ENCODE peak calls at places on chromosomes 5 and 9, in eight cellular contexts. J, H, Z, D, Q, A, T and U are unnamed samples.

GRCh38 chr9:115328228-115328627 is 210.3 kb upstream of the TNC start:
- DNase-seq in Q (no peak), D (no peak), H (no peak), Z (no peak), T (peak), J (no peak), A (no peak), U (no peak)

GRCh38 chr5:15600035-15600434 is 100.1 kb downstream of the FBXL7 start:
- DNase-seq in H (no peak), Z (no peak), A (no peak), Q (no peak), J (no peak), D (no peak), T (no peak), U (no peak)

GRCh38 chr5:165460911-165461310 is 1955.5 kb downstream of the MAT2B start:
- DNase-seq in D (no peak), A (no peak), H (no peak), Q (no peak), Z (no peak), T (no peak), J (no peak), U (no peak)

GRCh38 chr9:99340281-99340680 is 118.2 kb downstream of the SEC61B start:
- DNase-seq in T (no peak), J (no peak), H (no peak), Q (no peak), A (no peak), D (no peak), Z (no peak), U (no peak)

GRCh38 chr9:5518937-5519319 is 8.6 kb downstream of the PDCD1LG2 start:
- DNase-seq in T (no peak), D (no peak), Q (no peak), J (no peak), A (no peak), H (no peak), Z (no peak), U (no peak)

GRCh38 chr9:113675475-113675941 is 200.6 kb upstream of the ZNF618 start:
- DNase-seq in H (no peak), J (no peak), Q (no peak), A (peak), Z (no peak), T (peak), D (no peak), U (no peak)

GRCh38 chr9:81080900-81081299 is 608.4 kb downstream of the TLE1 start:
- DNase-seq in D (no peak), H (no peak), A (no peak), T (no peak), Q (no peak), Z (no peak), J (no peak), U (no peak)

GRCh38 chr5:124021066-124021641 is 509.2 kb downstream of the CSNK1G3 start:
- DNase-seq in D (no peak), Q (no peak), Z (no peak), T (no peak), A (no peak), J (no peak), H (no peak), U (no peak)

GRCh38 chr5:142322747-142323479 is 1.9 kb downstream of the SPRY4 start:
- DNase-seq in J (no peak), Z (no peak), D (no peak), T (no peak), H (no peak), A (peak), Q (no peak), U (no peak)

GRCh38 chr9:20863910-20864309 is 167.5 kb downstream of the HACD4 start:
- DNase-seq in A (no peak), H (no peak), D (no peak), Q (no peak), J (no peak), T (no peak), Z (no peak), U (no peak)

GRCh38 chr5:56896761-56897160 is 12.6 kb upstream of the SETD9 start:
- DNase-seq in T (no peak), A (no peak), H (no peak), Z (no peak), D (no peak), J (no peak), Q (no peak), U (no peak)

GRCh38 chr5:24633705-24634325 is 11.0 kb downstream of the CDH10 start:
- DNase-seq in D (no peak), J (peak), A (no peak), Q (no peak), H (peak), T (no peak), Z (no peak), U (peak)

GRCh38 chr9:71755230-71755629 is 13.1 kb downstream of the CEMIP2 start:
- DNase-seq in Z (no peak), D (no peak), A (no peak), T (no peak), H (no peak), Q (no peak), J (no peak), U (no peak)

GRCh38 chr9:95366731-95367325 is 49.3 kb upstream of the FANCC start:
- DNase-seq in Q (no peak), D (no peak), A (no peak), H (no peak), Z (no peak), T (no peak), J (no peak), U (no peak)

GRCh38 chr9:98034593-98035546 is 21.7 kb upstream of the NANS start:
- DNase-seq in Z (peak), T (no peak), A (peak), J (peak), Q (peak), H (peak), D (peak), U (peak)

GRCh38 chr5:132765311-132766019 is 11.6 kb downstream of the SEPTIN8 start:
- DNase-seq in A (no peak), J (no peak), Q (no peak), T (no peak), H (no peak), D (no peak), Z (no peak), U (no peak)

GRCh38 chr5:176447538-176447981 is 625 bp upstream of the FAF2 start:
- DNase-seq in J (no peak), D (peak), A (no peak), Z (peak), H (peak), T (no peak), Q (no peak), U (peak)

GRCh38 chr5:103057208-103058130 is 62.5 kb downstream of the GIN1 start:
- DNase-seq in H (no peak), Z (no peak), D (no peak), A (no peak), J (no peak), T (no peak), Q (no peak), U (no peak)

GRCh38 chr5:92472981-92473566 is 1090.0 kb upstream of the ARRDC3 start:
- DNase-seq in A (no peak), J (no peak), T (no peak), D (no peak), H (no peak), Q (no peak), Z (no peak), U (no peak)

GRCh38 chr5:100406640-100407039 is 128.5 kb upstream of the FAM174A start:
- DNase-seq in T (no peak), Q (no peak), Z (no peak), J (no peak), H (no peak), A (no peak), D (no peak), U (peak)

GRCh38 chr5:77152441-77152840 is 58.0 kb upstream of the PDE8B start:
- DNase-seq in Q (no peak), A (no peak), H (no peak), D (no peak), Z (no peak), J (no peak), T (no peak), U (no peak)

GRCh38 chr5:111795142-111795541 is 38.1 kb upstream of the NREP start:
- DNase-seq in Z (no peak), D (no peak), A (no peak), J (no peak), H (no peak), T (no peak), Q (no peak), U (no peak)

GRCh38 chr9:734831-735511 is 106.5 kb upstream of the DMRT1 start:
- DNase-seq in Q (no peak), A (no peak), D (no peak), H (no peak), Z (no peak), J (no peak), T (peak), U (no peak)

GRCh38 chr9:92293075-92293354 is 482 bp downstream of the IARS1 start:
- DNase-seq in D (no peak), A (no peak), J (no peak), T (no peak), Q (no peak), Z (no peak), H (no peak), U (no peak)

GRCh38 chr5:128637031-128637430 is 99.0 kb upstream of the FBN2 start:
- DNase-seq in J (no peak), A (no peak), H (no peak), T (peak), Q (no peak), Z (no peak), D (no peak), U (no peak)

GRCh38 chr5:122999947-123000563 is 36.5 kb downstream of the PPIC start:
- DNase-seq in A (no peak), J (peak), Z (no peak), D (no peak), H (peak), Q (peak), T (no peak), U (no peak)

GRCh38 chr5:72752909-72753308 is 63.6 kb upstream of the TNPO1 start:
- DNase-seq in Q (no peak), H (no peak), A (no peak), Z (no peak), T (no peak), J (no peak), D (no peak), U (no peak)

GRCh38 chr9:137097761-137098462 is 11.1 kb downstream of the MAN1B1 start:
- DNase-seq in Q (no peak), Z (no peak), J (no peak), A (no peak), D (no peak), H (no peak), T (no peak), U (no peak)

GRCh38 chr9:131441441-131441840 is 47.6 kb downstream of the PRRC2B start:
- DNase-seq in Z (no peak), A (no peak), Q (no peak), D (no peak), T (no peak), J (no peak), H (no peak), U (no peak)

GRCh38 chr5:134794136-134794535 is 35.6 kb downstream of the DDX46 start:
- DNase-seq in H (no peak), A (no peak), Q (no peak), T (no peak), Z (no peak), D (no peak), J (no peak), U (no peak)

GRCh38 chr5:42715791-42716190 is 40.8 kb upstream of the CCDC152 start:
- DNase-seq in J (no peak), T (no peak), Q (no peak), D (no peak), A (no peak), H (no peak), Z (no peak), U (no peak)

GRCh38 chr9:124078641-124079040 is 67.1 kb downstream of the LHX2 start:
- DNase-seq in T (no peak), Z (no peak), D (no peak), H (no peak), Q (no peak), A (no peak), J (no peak), U (no peak)

GRCh38 chr9:19233344-19233743 is 2.9 kb downstream of the DENND4C start:
- DNase-seq in D (no peak), Q (no peak), H (no peak), J (no peak), Z (no peak), A (no peak), T (no peak), U (no peak)

GRCh38 chr5:81202652-81203051 is 30.5 kb upstream of the CKMT2 start:
- DNase-seq in A (no peak), Q (no peak), D (no peak), T (no peak), Z (no peak), H (no peak), J (no peak), U (no peak)

GRCh38 chr5:6372251-6373080 is 5.9 kb downstream of the MED10 start:
- DNase-seq in A (no peak), H (no peak), J (no peak), T (no peak), D (no peak), Q (no peak), Z (no peak), U (no peak)

GRCh38 chr9:127179633-127180401 is 57.4 kb upstream of the ANGPTL2 start:
- DNase-seq in J (no peak), Q (no peak), H (no peak), A (peak), Z (no peak), T (no peak), D (no peak), U (no peak)